ENCODE peak calls at places on chromosome 5, in six cellular contexts. J, F, R, V, G and E are unnamed samples.

GRCh38 chr5:176816043-176816745 is 5.8 kb downstream of the UNC5A start:
- DNase-seq in G (no peak), V (no peak), R (no peak), F (no peak), J (no peak), E (no peak)

GRCh38 chr5:174323878-174324281 is 278.4 kb downstream of the NSG2 start:
- DNase-seq in G (no peak), V (no peak), R (no peak), J (no peak), F (no peak), E (no peak)

GRCh38 chr5:100757618-100758017 is 145.5 kb downstream of the ST8SIA4 start:
- DNase-seq in R (no peak), V (no peak), G (no peak), J (no peak), F (no peak), E (no peak)

GRCh38 chr5:417765-418559 is 25.0 kb upstream of the EXOC3 start:
- DNase-seq in G (no peak), F (no peak), R (no peak), J (no peak), V (no peak), E (no peak)

GRCh38 chr5:91170266-91170665 is 212.9 kb downstream of the ARRDC3 start:
- DNase-seq in G (no peak), J (no peak), R (no peak), F (no peak), V (peak; percentile 45), E (no peak)

GRCh38 chr5:73908440-73908839 is 282.4 kb downstream of the ARHGEF28 start:
- DNase-seq in F (no peak), G (no peak), V (peak; percentile 26), R (no peak), J (no peak), E (no peak)

GRCh38 chr5:28397502-28397941 is 1359.1 kb upstream of the CDH9 start:
- DNase-seq in G (no peak), F (no peak), R (no peak), J (no peak), V (no peak), E (no peak)

GRCh38 chr5:112703866-112704820 is 33.5 kb upstream of the APC start:
- DNase-seq in G (no peak), V (peak; percentile 80), R (no peak), J (no peak), F (no peak), E (no peak)

GRCh38 chr5:77390795-77391194 is 101.3 kb downstream of the WDR41 start:
- DNase-seq in F (no peak), J (no peak), G (no peak), V (no peak), R (no peak), E (no peak)

GRCh38 chr5:160852049-160852448 is at the start of gene ATP10B:
- DNase-seq in G (no peak), R (no peak), V (no peak), J (no peak), F (no peak), E (no peak)

GRCh38 chr5:151041577-151042268 is 21.3 kb downstream of the GPX3 start:
- DNase-seq in R (no peak), G (no peak), J (no peak), V (no peak), F (no peak), E (no peak)

GRCh38 chr5:143850050-143850713 is 38.2 kb downstream of the HMHB1 start:
- DNase-seq in G (no peak), V (peak; percentile 25), F (no peak), R (no peak), J (no peak), E (no peak)

GRCh38 chr5:114238771-114239313 is 123.0 kb upstream of the KCNN2 start:
- DNase-seq in J (no peak), R (no peak), G (no peak), F (no peak), V (no peak), E (no peak)

GRCh38 chr5:83374547-83374946 is 97.0 kb upstream of the VCAN start:
- DNase-seq in R (no peak), V (no peak), G (no peak), J (no peak), F (no peak), E (no peak)

GRCh38 chr5:6570530-6570929 is 62.3 kb downstream of the NSUN2 start:
- DNase-seq in G (peak; percentile 3), R (peak; percentile 39), V (no peak), J (no peak), F (no peak), E (no peak)

GRCh38 chr5:159936686-159937329 is 20.5 kb downstream of the ADRA1B start:
- DNase-seq in J (no peak), V (no peak), G (no peak), F (no peak), R (peak; percentile 64), E (no peak)

GRCh38 chr5:159332800-159333563 is 2.7 kb upstream of the IL12B start:
- DNase-seq in G (no peak), V (no peak), R (no peak), F (no peak), J (no peak), E (no peak)

GRCh38 chr5:96567188-96567587 is 95.0 kb upstream of the CAST start:
- DNase-seq in F (no peak), J (no peak), R (no peak), V (peak; percentile 83), G (no peak), E (no peak)

GRCh38 chr5:151665584-151665982 is 21.1 kb downstream of the SPARC start:
- DNase-seq in R (no peak), G (no peak), F (no peak), V (no peak), J (no peak), E (no peak)

GRCh38 chr5:20088361-20088760 is 100.4 kb upstream of the CDH18 start:
- DNase-seq in R (no peak), F (no peak), V (no peak), J (no peak), G (no peak), E (no peak)

GRCh38 chr5:100840364-100840763 is 62.7 kb downstream of the ST8SIA4 start:
- DNase-seq in V (peak; percentile 47), F (no peak), R (no peak), G (no peak), J (no peak), E (no peak)

GRCh38 chr5:41575110-41575779 is 64.8 kb upstream of the PLCXD3 start:
- DNase-seq in J (no peak), V (no peak), F (no peak), G (no peak), R (no peak), E (no peak)

GRCh38 chr5:115656404-115656803 is 30.6 kb upstream of the TMED7 start:
- DNase-seq in R (no peak), J (no peak), F (no peak), G (no peak), V (no peak), E (no peak)
- H3K4me1 ChIP-seq in R (no peaks in the 10 kb centered on the region), J (no peaks in the 10 kb centered on the region), F (no peaks in the 10 kb centered on the region), G (no peaks in the 10 kb centered on the region), V (no peaks in the 10 kb centered on the region), E (no peaks in the 10 kb centered on the region)

DNA sequence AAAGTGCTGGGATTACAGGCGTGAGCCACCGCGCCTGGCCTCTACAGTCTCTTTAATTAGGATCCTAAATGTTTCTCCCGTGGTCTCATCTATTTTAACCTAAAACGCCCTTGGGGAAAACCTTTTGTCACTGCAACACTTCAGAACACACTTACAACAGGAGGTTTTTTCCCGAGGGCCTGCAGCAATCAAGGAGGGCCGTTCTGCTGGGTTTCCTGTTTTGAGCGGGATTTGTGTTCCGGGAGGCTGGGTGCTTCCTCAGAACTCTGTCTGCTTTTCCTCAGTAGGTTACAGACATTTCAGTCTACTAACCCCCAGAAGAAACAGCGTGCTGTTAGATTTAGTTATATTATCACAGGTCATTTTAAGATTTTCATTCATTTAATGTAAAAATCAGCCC is 65.4 kb upstream of the IRX4 start:
- DNase-seq in J (no peak), G (no peak), F (no peak), R (no peak), V (no peak), E (no peak)
- TF ChIP-seq POLR2A in J (no peak), G (no peak), F (no peak), R (no peak), V (no peak), E (no peak)

GRCh38 chr5:133122711-133123110 is 70.9 kb downstream of the HSPA4 start:
- DNase-seq in J (no peak), V (no peak), F (no peak), R (peak; percentile 33), G (no peak), E (no peak)
- H3K4me1 ChIP-seq in J (no peaks in the 10 kb centered on the region), V (no peaks in the 10 kb centered on the region), F (no peaks in the 10 kb centered on the region), R (no peaks in the 10 kb centered on the region), G (no peaks in the 10 kb centered on the region), E (peaks cover 17% of the 10 kb centered on the region)

GRCh38 chr5:56909294-56910122 is at the start of gene SETD9:
- DNase-seq in R (peak; percentile 99), G (peak; percentile 98), F (peak; percentile 99), V (peak; percentile 98), J (peak; percentile 99), E (peak; percentile 99)
- TF ChIP-seq POLR2A in R (peak; percentile 87), G (peak; percentile 56), F (peak; percentile 15), V (peak; percentile 97), J (peak; percentile 70), E (peak; percentile 89)

GRCh38 chr5:80193421-80193820 is 62.4 kb downstream of the SERINC5 start:
- DNase-seq in G (no peak), J (no peak), R (no peak), V (no peak), F (no peak), E (no peak)

GRCh38 chr5:80192507-80193241 is 63.2 kb downstream of the SERINC5 start:
- DNase-seq in F (no peak), G (no peak), J (no peak), R (peak; percentile 88), V (no peak), E (no peak)

GRCh38 chr5:80190960-80191359 is 64.9 kb downstream of the SERINC5 start:
- DNase-seq in J (no peak), R (no peak), V (no peak), F (no peak), G (no peak), E (no peak)

GRCh38 chr5:80191397-80191796 is 64.5 kb downstream of the SERINC5 start:
- DNase-seq in J (no peak), R (no peak), G (no peak), F (no peak), V (no peak), E (no peak)

DNA sequence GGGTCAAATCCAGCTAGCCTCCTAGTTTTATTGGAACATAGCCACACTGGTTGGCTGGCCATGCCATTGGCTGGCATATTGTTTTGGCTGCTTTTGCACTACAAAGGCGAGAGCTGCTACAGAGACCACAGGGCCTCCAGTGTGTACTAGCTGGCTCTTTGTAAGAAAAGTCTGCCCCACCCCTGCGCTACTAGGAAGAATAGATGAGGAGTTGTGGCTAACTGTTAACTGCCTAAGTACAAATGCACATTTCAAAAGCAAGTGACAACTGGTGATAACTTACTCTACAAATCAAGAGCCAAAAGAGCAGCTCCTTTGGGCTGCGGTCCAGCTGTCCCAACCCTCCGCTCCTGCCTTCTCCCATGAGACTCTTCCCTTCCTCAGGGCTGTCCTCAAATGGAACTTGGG is 63.9 kb downstream of the SERINC5 start:
- DNase-seq in J (no peak), G (no peak), F (no peak), R (peak; percentile 88), V (no peak), E (peak; percentile 24)
- H3K4me1 ChIP-seq in J (no peaks in the 10 kb centered on the region), G (peaks cover 22% of the 10 kb centered on the region), F (peaks cover 40% of the 10 kb centered on the region), R (peaks cover 51% of the 10 kb centered on the region), V (no peaks in the 10 kb centered on the region), E (peaks cover 62% of the 10 kb centered on the region)